ENCODE peak calls at places on chromosomes 13 and 19, in six cellular contexts. One of them, this sample, is unnamed.

GRCh38 chr19:7292950-7293794 is 1.0 kb downstream of the INSR start:
- ATAC-seq in GM12878: peak; percentile 22
- ATAC-seq in A549: no peak
- ATAC-seq in HepG2: peak; percentile 47
- ATAC-seq in K562: no peak
- ATAC-seq in upper lobe of left lung: peak; percentile 32
- ATAC-seq in this sample: peak; percentile 12

GRCh38 chr19:4916292-4917082 is 7.2 kb downstream of the UHRF1 start:
- ATAC-seq in GM12878: peak; percentile 64
- ATAC-seq in A549: no peak
- ATAC-seq in HepG2: no peak
- ATAC-seq in K562: no peak
- ATAC-seq in upper lobe of left lung: no peak
- ATAC-seq in this sample: no peak

GRCh38 chr13:108662528-108662927 is 33.1 kb downstream of the MYO16 start:
- ATAC-seq in GM12878: no peak
- ATAC-seq in A549: no peak
- ATAC-seq in HepG2: no peak
- ATAC-seq in K562: no peak
- ATAC-seq in upper lobe of left lung: no peak
- ATAC-seq in this sample: no peak

GRCh38 chr13:89688908-89689307 is 1658.6 kb upstream of the MIR17HG start:
- ATAC-seq in GM12878: no peak
- ATAC-seq in A549: no peak
- ATAC-seq in HepG2: no peak
- ATAC-seq in K562: no peak
- ATAC-seq in upper lobe of left lung: no peak
- ATAC-seq in this sample: no peak

GRCh38 chr19:31140717-31141116 is 208.5 kb downstream of the TSHZ3 start:
- ATAC-seq in GM12878: no peak
- ATAC-seq in A549: peak; percentile 27
- ATAC-seq in HepG2: no peak
- ATAC-seq in K562: no peak
- ATAC-seq in upper lobe of left lung: no peak
- ATAC-seq in this sample: no peak

GRCh38 chr13:52812941-52813340 is 35.5 kb downstream of the PCDH8 start:
- ATAC-seq in GM12878: peak; percentile 54
- ATAC-seq in A549: no peak
- ATAC-seq in HepG2: no peak
- ATAC-seq in K562: no peak
- ATAC-seq in upper lobe of left lung: no peak
- ATAC-seq in this sample: no peak

GRCh38 chr19:13864223-13864512 is 12.8 kb upstream of the NANOS3 start:
- ATAC-seq in GM12878: no peak
- ATAC-seq in A549: no peak
- ATAC-seq in HepG2: peak; percentile 15
- ATAC-seq in K562: no peak
- ATAC-seq in upper lobe of left lung: no peak
- ATAC-seq in this sample: no peak

GRCh38 chr13:35804901-35805300 is 326.3 kb downstream of the DCLK1 start:
- ATAC-seq in GM12878: no peak
- ATAC-seq in A549: no peak
- ATAC-seq in HepG2: no peak
- ATAC-seq in K562: no peak
- ATAC-seq in upper lobe of left lung: no peak
- ATAC-seq in this sample: no peak

GRCh38 chr13:21047087-21047486 is 14.3 kb downstream of the LATS2 start:
- ATAC-seq in GM12878: no peak
- ATAC-seq in A549: no peak
- ATAC-seq in HepG2: no peak
- ATAC-seq in K562: no peak
- ATAC-seq in upper lobe of left lung: no peak
- ATAC-seq in this sample: no peak

GRCh38 chr13:31263346-31263745 is 63.6 kb downstream of the B3GLCT start:
- ATAC-seq in GM12878: no peak
- ATAC-seq in A549: no peak
- ATAC-seq in HepG2: no peak
- ATAC-seq in K562: no peak
- ATAC-seq in upper lobe of left lung: no peak
- ATAC-seq in this sample: no peak

GRCh38 chr19:56308792-56309191 is 5.8 kb downstream of the ZSCAN5A start:
- ATAC-seq in GM12878: no peak
- ATAC-seq in A549: no peak
- ATAC-seq in HepG2: no peak
- ATAC-seq in K562: no peak
- ATAC-seq in upper lobe of left lung: no peak
- ATAC-seq in this sample: no peak

GRCh38 chr19:20787766-20788165 is 11.7 kb downstream of the ZNF66 start:
- ATAC-seq in GM12878: peak; percentile 63
- ATAC-seq in A549: no peak
- ATAC-seq in HepG2: no peak
- ATAC-seq in K562: no peak
- ATAC-seq in upper lobe of left lung: no peak
- ATAC-seq in this sample: no peak

GRCh38 chr19:33134571-33135041 is 2.7 kb downstream of the WDR88 start:
- ATAC-seq in GM12878: peak; percentile 37
- ATAC-seq in A549: no peak
- ATAC-seq in HepG2: no peak
- ATAC-seq in K562: peak; percentile 21
- ATAC-seq in upper lobe of left lung: no peak
- ATAC-seq in this sample: no peak

GRCh38 chr19:4071610-4072009 is 4.9 kb upstream of the ZBTB7A start:
- ATAC-seq in GM12878: no peak
- ATAC-seq in A549: no peak
- ATAC-seq in HepG2: no peak
- ATAC-seq in K562: no peak
- ATAC-seq in upper lobe of left lung: no peak
- ATAC-seq in this sample: no peak

GRCh38 chr19:32702010-32702409 is 10.4 kb downstream of the NUDT19 start:
- ATAC-seq in GM12878: no peak
- ATAC-seq in A549: no peak
- ATAC-seq in HepG2: peak; percentile 46
- ATAC-seq in K562: no peak
- ATAC-seq in upper lobe of left lung: no peak
- ATAC-seq in this sample: no peak

GRCh38 chr19:39319892-39320168 is 833 bp downstream of the LRFN1 start:
- ATAC-seq in GM12878: no peak
- ATAC-seq in A549: no peak
- ATAC-seq in HepG2: no peak
- ATAC-seq in K562: peak; percentile 18
- ATAC-seq in upper lobe of left lung: no peak
- ATAC-seq in this sample: no peak
- H3K4me3 ChIP-seq in GM12878: no peak overlapping the region
- H3K4me3 ChIP-seq in A549: peak overlapping the region; percentile 82
- H3K4me3 ChIP-seq in HepG2: peak overlapping the region; percentile 74
- H3K4me3 ChIP-seq in K562: peak overlapping the region; percentile 78
- H3K4me3 ChIP-seq in upper lobe of left lung: no peak overlapping the region
- H3K4me3 ChIP-seq in this sample: peak overlapping the region; percentile 61

DNA sequence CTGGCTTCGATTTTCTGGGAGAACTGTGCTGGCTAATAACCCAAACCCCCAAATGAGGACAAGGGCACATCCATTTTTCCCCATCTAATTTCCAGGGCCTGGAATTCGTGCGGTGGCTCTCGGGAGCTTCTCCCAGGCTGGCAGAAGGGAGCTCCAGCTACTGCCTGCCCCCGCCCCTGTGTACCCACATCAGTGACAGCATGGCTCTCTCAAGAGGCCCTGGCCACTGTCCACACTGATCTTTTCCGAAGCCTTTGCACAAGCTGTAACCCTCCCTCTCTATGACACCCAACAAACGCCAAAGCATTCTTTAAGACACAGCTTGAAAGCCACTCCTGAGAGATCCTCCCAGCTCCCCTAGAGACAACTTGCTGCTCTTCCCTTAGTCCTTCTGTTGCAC is 73.1 kb downstream of the ZIC5 start:
- ATAC-seq in GM12878: no peak
- ATAC-seq in A549: no peak
- ATAC-seq in HepG2: no peak
- ATAC-seq in K562: no peak
- ATAC-seq in upper lobe of left lung: no peak
- ATAC-seq in this sample: no peak
- TF ChIP-seq EP300 in GM12878: no peak
- TF ChIP-seq EP300 in A549: no peak
- TF ChIP-seq EP300 in HepG2: no peak
- TF ChIP-seq EP300 in K562: no peak
- TF ChIP-seq EP300 in upper lobe of left lung: no peak
- TF ChIP-seq EP300 in this sample: no peak

GRCh38 chr19:46904114-46905060 is 43.6 kb downstream of the ARHGAP35 start:
- ATAC-seq in GM12878: no peak
- ATAC-seq in A549: no peak
- ATAC-seq in HepG2: no peak
- ATAC-seq in K562: peak; percentile 53
- ATAC-seq in upper lobe of left lung: peak; percentile 68
- ATAC-seq in this sample: no peak
- H3K4me3 ChIP-seq in GM12878: no peak overlapping the region
- H3K4me3 ChIP-seq in A549: no peak overlapping the region
- H3K4me3 ChIP-seq in HepG2: no peak overlapping the region
- H3K4me3 ChIP-seq in K562: no peak overlapping the region
- H3K4me3 ChIP-seq in upper lobe of left lung: no peak overlapping the region
- H3K4me3 ChIP-seq in this sample: no peak overlapping the region

DNA sequence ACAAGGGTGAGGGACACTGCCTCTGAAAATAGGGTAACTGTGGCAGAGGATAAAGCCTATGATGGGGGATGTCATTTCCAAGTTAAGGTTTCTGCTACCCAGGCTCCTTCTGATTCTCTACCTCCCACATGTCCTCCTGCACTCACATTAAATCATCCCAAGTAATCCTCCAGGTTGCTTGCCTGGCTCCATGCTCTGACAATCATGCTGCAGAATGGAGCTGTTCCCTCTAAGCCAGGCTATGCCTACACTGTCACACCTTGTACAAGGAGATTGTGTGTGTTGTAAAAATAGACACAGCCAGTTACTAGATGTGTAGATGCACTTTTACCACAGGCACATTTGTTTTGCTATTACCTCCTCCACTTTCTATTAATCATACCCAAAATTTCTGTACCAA is 8.0 kb downstream of the ZNF416 start:
- ATAC-seq in GM12878: no peak
- ATAC-seq in A549: no peak
- ATAC-seq in HepG2: no peak
- ATAC-seq in K562: no peak
- ATAC-seq in upper lobe of left lung: no peak
- ATAC-seq in this sample: no peak
- TF ChIP-seq EP300 in GM12878: no peak
- TF ChIP-seq EP300 in A549: no peak
- TF ChIP-seq EP300 in HepG2: no peak
- TF ChIP-seq EP300 in K562: no peak
- TF ChIP-seq EP300 in upper lobe of left lung: no peak
- TF ChIP-seq EP300 in this sample: no peak

DNA sequence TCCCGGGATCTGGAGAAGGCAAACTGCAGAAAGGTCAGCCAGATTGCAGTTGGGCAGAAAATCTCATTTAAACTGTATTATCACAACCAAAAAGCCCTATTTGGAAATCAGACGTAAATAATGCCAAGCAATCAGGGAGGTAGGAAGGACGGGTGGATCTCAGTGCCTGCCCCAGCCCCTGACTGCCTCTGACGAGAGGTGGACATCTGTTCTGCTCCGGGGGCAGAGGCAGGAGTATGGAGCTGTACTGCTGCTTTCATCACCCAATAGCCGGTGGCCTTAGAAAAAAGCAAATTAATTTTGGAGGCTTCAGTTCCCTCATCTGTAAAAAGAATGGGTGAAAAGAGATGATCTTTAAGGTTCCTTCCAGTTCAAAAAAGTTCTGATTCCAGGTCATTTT is 43.6 kb upstream of the WASF3 start:
- ATAC-seq in GM12878: no peak
- ATAC-seq in A549: no peak
- ATAC-seq in HepG2: no peak
- ATAC-seq in K562: no peak
- ATAC-seq in upper lobe of left lung: no peak
- ATAC-seq in this sample: no peak
- H3K4me3 ChIP-seq in GM12878: no peak overlapping the region
- H3K4me3 ChIP-seq in A549: no peak overlapping the region
- H3K4me3 ChIP-seq in HepG2: no peak overlapping the region
- H3K4me3 ChIP-seq in K562: no peak overlapping the region
- H3K4me3 ChIP-seq in upper lobe of left lung: no peak overlapping the region
- H3K4me3 ChIP-seq in this sample: no peak overlapping the region

GRCh38 chr13:110361365-110361911 is 54.4 kb downstream of the COL4A2 start:
- ATAC-seq in GM12878: peak; percentile 46
- ATAC-seq in A549: no peak
- ATAC-seq in HepG2: no peak
- ATAC-seq in K562: no peak
- ATAC-seq in upper lobe of left lung: peak; percentile 93
- ATAC-seq in this sample: peak; percentile 82
- TF ChIP-seq EP300 in GM12878: no peak
- TF ChIP-seq EP300 in A549: no peak
- TF ChIP-seq EP300 in HepG2: no peak
- TF ChIP-seq EP300 in K562: no peak
- TF ChIP-seq EP300 in upper lobe of left lung: no peak
- TF ChIP-seq EP300 in this sample: peak; percentile 38

DNA sequence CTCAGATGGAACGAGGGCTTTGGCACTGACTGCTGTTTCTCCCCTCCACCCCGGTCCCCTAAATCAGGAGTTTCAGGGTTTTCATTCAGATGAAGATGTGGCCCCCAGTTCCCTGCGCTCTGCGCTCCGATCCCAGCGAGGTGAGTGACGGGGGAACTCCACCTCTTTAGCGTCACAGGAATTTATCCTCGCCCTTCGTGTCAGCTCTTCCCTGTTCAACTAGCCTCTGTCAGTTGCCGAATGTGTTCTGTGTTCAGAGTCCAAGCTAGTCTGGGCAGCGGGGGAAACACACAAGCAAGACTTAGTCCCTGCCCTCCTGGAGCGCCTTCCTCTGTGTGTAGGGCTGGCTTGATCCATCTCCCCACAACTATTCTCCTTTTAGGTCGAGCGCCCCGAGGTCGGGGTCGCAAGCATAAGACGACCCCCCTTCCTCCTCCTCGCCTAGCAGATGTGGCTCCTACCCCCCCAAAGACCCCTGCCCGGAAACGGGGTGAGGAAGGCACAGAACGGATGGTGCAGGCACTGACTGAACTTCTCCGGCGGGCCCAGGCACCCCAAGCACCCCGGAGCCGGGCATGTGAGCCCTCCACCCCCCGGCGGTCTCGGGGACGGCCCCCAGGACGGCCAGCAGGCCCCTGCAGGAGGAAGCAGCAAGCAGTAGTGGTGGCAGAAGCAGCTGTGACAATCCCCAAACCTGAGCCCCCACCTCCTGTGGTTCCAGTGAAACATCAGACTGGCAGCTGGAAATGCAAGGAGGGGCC is 1.8 kb downstream of the KMT2B start:
- ATAC-seq in GM12878: no peak
- ATAC-seq in A549: no peak
- ATAC-seq in HepG2: peak; percentile 53
- ATAC-seq in K562: no peak
- ATAC-seq in upper lobe of left lung: no peak
- ATAC-seq in this sample: no peak
- H3K4me3 ChIP-seq in GM12878: peak overlapping the region; percentile 97
- H3K4me3 ChIP-seq in A549: peak overlapping the region; percentile 87
- H3K4me3 ChIP-seq in HepG2: peak overlapping the region; percentile 97
- H3K4me3 ChIP-seq in K562: peak overlapping the region; percentile 96
- H3K4me3 ChIP-seq in upper lobe of left lung: no peak overlapping the region
- H3K4me3 ChIP-seq in this sample: peak overlapping the region; percentile 94

DNA sequence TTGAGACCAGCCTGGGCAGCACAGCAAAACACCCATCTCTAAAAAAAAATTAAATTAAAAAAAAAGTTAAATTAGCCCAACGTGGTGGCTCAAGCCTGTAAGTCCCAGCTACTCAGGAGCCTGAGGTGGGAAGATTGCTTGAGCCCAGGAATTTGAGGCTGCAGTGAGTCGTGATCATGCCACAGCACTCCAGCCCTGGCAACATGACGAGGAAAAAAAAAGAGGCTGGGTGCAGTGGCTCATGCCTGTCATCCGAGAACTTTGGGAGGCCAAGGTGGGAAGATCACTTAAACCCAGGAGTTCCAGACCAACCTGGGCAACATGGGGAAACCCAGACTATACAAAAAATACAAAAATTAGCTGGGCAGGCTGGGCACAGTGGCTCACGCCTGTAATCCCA is 2.2 kb upstream of the TMEM161A start:
- ATAC-seq in GM12878: no peak
- ATAC-seq in A549: no peak
- ATAC-seq in HepG2: no peak
- ATAC-seq in K562: no peak
- ATAC-seq in upper lobe of left lung: no peak
- ATAC-seq in this sample: no peak
- TF ChIP-seq EP300 in GM12878: no peak
- TF ChIP-seq EP300 in A549: no peak
- TF ChIP-seq EP300 in HepG2: no peak
- TF ChIP-seq EP300 in K562: no peak
- TF ChIP-seq EP300 in upper lobe of left lung: no peak
- TF ChIP-seq EP300 in this sample: no peak

This sample was measured in gastroesophageal sphincter.